ENCODE peak calls at places on chromosomes 7 and 10, in ten cellular contexts. Z is left ventricle myocardium inferior; U is neural crest cell; I is stimulated activated CD8-positive, alpha-beta memory T cell treated with anti-CD3 and anti-CD28 coated beads, Interleukin-15, amount 100 ng/mL, for 1 hour; T is activated CD4-positive, alpha-beta T cell treated with anti-CD3 and anti-CD28 coated beads, Interleukin-2, amount 10 ng/mL, durations not matched to agents 7 days and 5 days; S is AG09309; D is kidney; K is activated T-helper 1 cell treated with anti-CD3 and anti-CD28 coated beads, Interleukin-2, amount 50 U/mL, for 16 hours; W is cardiac muscle cell; N is EH. H is an unnamed sample.

GRCh38 chr10:24249829-24250415 is 41.0 kb downstream of the KIAA1217 start:
- DNase-seq in Z (no peak), W (peak; percentile 81), T (no peak), K (no peak), I (no peak), U (no peak), N (no peak), S (no peak), D (no peak), H (no peak)

GRCh38 chr10:47340613-47341170 is 7.5 kb upstream of the RBP3 start:
- DNase-seq in D (peak; percentile 64), S (no peak), W (peak; percentile 69), T (peak; percentile 73), U (peak; percentile 74), N (peak; percentile 60), Z (peak; percentile 52), K (peak; percentile 62), I (peak; percentile 47), H (peak; percentile 60)

GRCh38 chr10:48233643-48234042 is 40.9 kb downstream of the FRMPD2 start:
- DNase-seq in Z (no peak), I (no peak), U (no peak), S (no peak), D (no peak), K (no peak), T (no peak), W (no peak), N (no peak), H (no peak)

GRCh38 chr7:88306590-88307048 is at the start of gene STEAP4:
- DNase-seq in N (peak; percentile 6), I (no peak), U (peak; percentile 8), K (no peak), Z (peak; percentile 83), D (peak; percentile 91), W (peak; percentile 91), T (no peak), S (no peak), H (peak; percentile 0)

GRCh38 chr7:45001138-45001694 is 1.2 kb downstream of the CCM2 start:
- DNase-seq in I (no peak), N (no peak), K (peak; percentile 38), D (peak; percentile 51), W (no peak), U (no peak), T (peak; percentile 69), S (no peak), Z (no peak), H (no peak)

GRCh38 chr10:42646692-42647640 is 8.6 kb upstream of the ZNF33B start:
- DNase-seq in D (no peak), I (no peak), N (no peak), W (no peak), Z (no peak), U (no peak), S (no peak), K (no peak), T (no peak), H (no peak)

GRCh38 chr10:70920519-70920918 is 32.2 kb upstream of the PCBD1 start:
- DNase-seq in I (no peak), T (no peak), N (no peak), U (no peak), W (no peak), S (no peak), K (no peak), Z (no peak), D (peak; percentile 93), H (no peak)

GRCh38 chr7:41956276-41956675 is 253.4 kb upstream of the INHBA start:
- DNase-seq in N (no peak), T (no peak), W (no peak), Z (no peak), D (no peak), U (no peak), I (no peak), K (no peak), S (no peak), H (no peak)

GRCh38 chr7:17706255-17706654 is 234.0 kb downstream of the SNX13 start:
- DNase-seq in I (no peak), W (no peak), K (no peak), S (no peak), N (no peak), D (no peak), T (no peak), Z (no peak), U (no peak), H (no peak)

GRCh38 chr10:107718868-107719267 is 554.4 kb upstream of the SORCS1 start:
- DNase-seq in S (no peak), N (no peak), U (no peak), D (no peak), I (no peak), W (no peak), K (no peak), Z (no peak), T (no peak), H (no peak)

GRCh38 chr10:133324857-133325260 is 11.8 kb downstream of the CALY start:
- DNase-seq in U (no peak), T (no peak), K (no peak), D (peak; percentile 82), S (no peak), I (no peak), W (no peak), N (no peak), Z (no peak), H (no peak)

GRCh38 chr7:157355784-157356511 is 19.1 kb downstream of the DNAJB6 start:
- DNase-seq in W (no peak), U (no peak), N (peak; percentile 32), T (no peak), D (no peak), Z (peak; percentile 39), K (no peak), S (no peak), I (no peak), H (peak; percentile 13)

GRCh38 chr7:132075573-132075972 is 500.7 kb downstream of the PLXNA4 start:
- DNase-seq in S (no peak), T (no peak), I (no peak), Z (no peak), N (peak; percentile 29), K (no peak), D (no peak), U (no peak), W (no peak), H (no peak)

GRCh38 chr10:71068811-71069411 is 143.5 kb upstream of the UNC5B start:
- DNase-seq in K (no peak), S (peak; percentile 13), W (peak; percentile 25), U (no peak), D (no peak), I (no peak), T (no peak), Z (peak; percentile 63), N (peak; percentile 14), H (peak; percentile 2)

GRCh38 chr10:24465124-24465874 is 256.4 kb downstream of the KIAA1217 start:
- DNase-seq in U (no peak), N (peak; percentile 98), T (no peak), K (no peak), W (peak; percentile 76), Z (no peak), S (peak; percentile 93), D (peak; percentile 83), I (no peak), H (peak; percentile 91)

GRCh38 chr10:75408911-75409885 is 7.6 kb upstream of the ZNF503 start:
- DNase-seq in U (peak; percentile 46), Z (peak; percentile 83), T (peak; percentile 27), I (no peak), W (peak; percentile 67), N (peak; percentile 63), K (no peak), D (peak; percentile 91), S (no peak), H (no peak)

GRCh38 chr10:73644015-73644743 is 2.9 kb upstream of the MYOZ1 start:
- DNase-seq in N (peak; percentile 77), T (peak; percentile 63), S (peak; percentile 33), U (peak; percentile 61), Z (no peak), I (no peak), K (no peak), W (peak; percentile 83), D (no peak), H (peak; percentile 73)

GRCh38 chr7:148912758-148913541 is 28.9 kb upstream of the EZH2 start:
- DNase-seq in W (no peak), K (no peak), S (no peak), T (peak; percentile 56), D (no peak), N (no peak), U (no peak), Z (no peak), I (no peak), H (no peak)

GRCh38 chr10:57657164-57657765 is 610.4 kb downstream of the IPMK start:
- DNase-seq in U (peak; percentile 48), K (no peak), I (no peak), Z (peak; percentile 22), T (peak; percentile 28), S (peak; percentile 8), W (peak; percentile 66), D (no peak), N (peak; percentile 42), H (peak; percentile 39)